ENCODE peak calls at places on chromosomes 2 and 18, in four cellular contexts. Z is NCI-H774; G is stimulated activated naive CD8-positive, alpha-beta T cell treated with anti-CD3 and anti-CD28 coated beads, Interleukin-15, amount 100 ng/mL, for 72 hours; M is SK-N-SH. J is an unnamed sample.

GRCh38 chr2:5195636-5196035 is 496.5 kb upstream of the SOX11 start:
- DNase-seq in G (no peak), Z (no peak), M (no peak), J (no peak)

GRCh38 chr2:165825041-165825440 is 31.0 kb upstream of the GALNT3 start:
- DNase-seq in G (no peak), Z (peak), M (no peak), J (no peak)

GRCh38 chr2:60447943-60448342 is 105.5 kb downstream of the BCL11A start:
- DNase-seq in M (no peak), Z (no peak), G (no peak), J (no peak)

GRCh38 chr2:70937866-70938579 is 2.3 kb downstream of the ATP6V1B1 start:
- DNase-seq in Z (no peak), M (no peak), G (no peak), J (no peak)

GRCh38 chr2:120395686-120396518 is 50.0 kb downstream of the INHBB start:
- DNase-seq in G (no peak), Z (peak), M (peak), J (no peak)

GRCh38 chr2:34936089-34936488 is 1337.0 kb upstream of the FAM98A start:
- DNase-seq in G (no peak), M (no peak), Z (no peak), J (no peak)

GRCh38 chr2:60352491-60353405 is 200.7 kb downstream of the BCL11A start:
- DNase-seq in G (no peak), M (no peak), Z (no peak), J (no peak)

GRCh38 chr2:111618953-111619902 is 264.8 kb downstream of the ANAPC1 start:
- DNase-seq in M (no peak), G (no peak), Z (no peak), J (no peak)

GRCh38 chr18:46274266-46274665 is 170.1 kb downstream of the HAUS1 start:
- DNase-seq in Z (no peak), G (no peak), M (no peak), J (no peak)

GRCh38 chr2:224195954-224196571 is 157.0 kb upstream of the SERPINE2 start:
- DNase-seq in Z (no peak), G (no peak), M (no peak), J (no peak)

GRCh38 chr2:31269087-31269486 is 35.1 kb downstream of the EHD3 start:
- DNase-seq in Z (no peak), G (no peak), M (no peak), J (no peak)

GRCh38 chr2:134306521-134306920 is 52.6 kb downstream of the MGAT5 start:
- DNase-seq in Z (no peak), M (no peak), G (no peak), J (no peak)

GRCh38 chr2:215354771-215355695 is 43.2 kb downstream of the ATIC start:
- DNase-seq in M (no peak), Z (no peak), G (no peak), J (no peak)

J was measured in LNCaP clone FGC.